ENCODE peak calls at places on chromosome 6, in five cellular contexts. H is GM23248; W is AG08395; X is MCF 10A; I is activated naive CD4-positive, alpha-beta T cell. Y is an unnamed sample.

GRCh38 chr6:89997456-89998445 is 103.5 kb downstream of the GJA10 start:
- DNase-seq in H (peak; percentile 20), W (peak; percentile 53), X (no peak), I (no peak), Y (no peak)

GRCh38 chr6:100553243-100553642 is 88.5 kb upstream of the SIM1 start:
- DNase-seq in H (no peak), W (no peak), X (no peak), I (no peak), Y (no peak)

GRCh38 chr6:39979461-39980328 is 45.4 kb upstream of the MOCS1 start:
- DNase-seq in H (no peak), W (no peak), X (no peak), I (no peak), Y (no peak)

GRCh38 chr6:168916576-168917207 is 337.0 kb downstream of the THBS2 start:
- DNase-seq in H (peak; percentile 48), W (peak; percentile 68), X (no peak), I (no peak), Y (no peak)

GRCh38 chr6:39770476-39770875 is 21.7 kb upstream of the DAAM2 start:
- DNase-seq in H (no peak), W (no peak), X (no peak), I (no peak), Y (no peak)

GRCh38 chr6:70790483-70790882 is 122.8 kb downstream of the SMAP1 start:
- DNase-seq in H (peak; percentile 43), W (peak; percentile 6), X (no peak), I (no peak), Y (no peak)

GRCh38 chr6:56297022-56297995 is 49.9 kb upstream of the COL21A1 start:
- DNase-seq in H (peak; percentile 35), W (no peak), X (peak; percentile 24), I (no peak), Y (no peak)

GRCh38 chr6:158772172-158772571 is 47.0 kb downstream of the EZR start:
- DNase-seq in H (no peak), W (peak; percentile 12), X (no peak), I (no peak), Y (no peak)

GRCh38 chr6:108748063-108748462 is 100.2 kb upstream of the ARMC2 start:
- DNase-seq in H (peak; percentile 75), W (no peak), X (no peak), I (no peak), Y (no peak)

GRCh38 chr6:140051521-140052455 is 677.3 kb upstream of the CITED2 start:
- DNase-seq in H (peak; percentile 95), W (peak; percentile 77), X (peak; percentile 79), I (no peak), Y (no peak)

GRCh38 chr6:106724848-106725247 is 95.5 kb downstream of the QRSL1 start:
- DNase-seq in H (no peak), W (no peak), X (peak; percentile 53), I (no peak), Y (no peak)

GRCh38 chr6:74068945-74069570 is 373.1 kb downstream of the CD109 start:
- DNase-seq in H (peak; percentile 86), W (peak; percentile 59), X (peak; percentile 21), I (no peak), Y (no peak)

GRCh38 chr6:106886922-106887797 is 87.4 kb downstream of the CD24 start:
- DNase-seq in H (no peak), W (no peak), X (no peak), I (no peak), Y (no peak)

GRCh38 chr6:93407186-93407585 is 12.2 kb downstream of the EPHA7 start:
- DNase-seq in H (no peak), W (no peak), X (peak; percentile 38), I (no peak), Y (no peak)

GRCh38 chr6:157019733-157020132 is 242.6 kb downstream of the ARID1B start:
- DNase-seq in H (peak; percentile 36), W (no peak), X (no peak), I (no peak), Y (peak; percentile 31)

GRCh38 chr6:85118233-85118632 is 331.6 kb upstream of the NT5E start:
- DNase-seq in H (no peak), W (no peak), X (no peak), I (no peak), Y (no peak)

GRCh38 chr6:85574932-85575598 is 18.6 kb downstream of the SNX14 start:
- DNase-seq in H (peak; percentile 60), W (peak; percentile 49), X (peak; percentile 56), I (no peak), Y (no peak)

GRCh38 chr6:63935732-63936131 is 300.1 kb downstream of the PHF3 start:
- DNase-seq in H (no peak), W (no peak), X (no peak), I (no peak), Y (no peak)

GRCh38 chr6:126152346-126152745 is 166.0 kb downstream of the TRMT11 start:
- DNase-seq in H (no peak), W (no peak), X (no peak), I (no peak), Y (no peak)

GRCh38 chr6:123777554-123777953 is 26.1 kb upstream of the NKAIN2 start:
- DNase-seq in H (peak; percentile 11), W (no peak), X (peak; percentile 54), I (no peak), Y (peak; percentile 35)

GRCh38 chr6:27073441-27073840 is 174.1 kb upstream of the PRSS16 start:
- DNase-seq in H (no peak), W (no peak), X (no peak), I (no peak), Y (no peak)

GRCh38 chr6:159114569-159114968 is 54.6 kb upstream of the FNDC1 start:
- DNase-seq in H (no peak), W (no peak), X (no peak), I (no peak), Y (no peak)

Y was measured in MM.1S.